ENCODE peak calls at places on chromosome 11, in four cellular contexts. B, Q, G and E are unnamed samples.

GRCh38 chr11:69167916-69168691 is 12.4 kb downstream of the SMIM38 start:
- DNase-seq in G (peak), B (no peak), Q (peak), E (no peak)

GRCh38 chr11:93773045-93773477 is 11.0 kb upstream of the MED17 start:
- DNase-seq in B (peak), Q (no peak), G (no peak), E (peak)

GRCh38 chr11:130592056-130592455 is 143.6 kb downstream of the ADAMTS15 start:
- DNase-seq in Q (peak), G (no peak), B (no peak), E (no peak)

GRCh38 chr11:119651802-119652584 is 77.0 kb downstream of the NECTIN1 start:
- DNase-seq in B (peak), G (peak), Q (no peak), E (peak)

GRCh38 chr11:33207408-33207985 is 46.2 kb upstream of the CSTF3 start:
- DNase-seq in G (no peak), Q (no peak), B (no peak), E (no peak)

GRCh38 chr11:77669848-77670511 is 32.4 kb upstream of the CLNS1A start:
- DNase-seq in B (no peak), Q (peak), G (no peak), E (no peak)

GRCh38 chr11:90846628-90847027 is 623.8 kb upstream of the CHORDC1 start:
- DNase-seq in Q (no peak), B (no peak), G (no peak), E (no peak)

GRCh38 chr11:109249597-109249996 is 172.4 kb upstream of the C11orf87 start:
- DNase-seq in Q (no peak), G (no peak), B (no peak), E (no peak)

GRCh38 chr11:128771102-128771501 is 77.2 kb downstream of the FLI1 start:
- DNase-seq in G (no peak), B (no peak), Q (no peak), E (no peak)

GRCh38 chr11:65425105-65425970 is 2.7 kb downstream of the NEAT1 start:
- DNase-seq in B (peak), Q (peak), G (peak), E (peak)

GRCh38 chr11:106608677-106609076 is 409.6 kb downstream of the GUCY1A2 start:
- DNase-seq in B (no peak), G (no peak), Q (peak), E (no peak)

GRCh38 chr11:19832166-19832750 is 119.6 kb downstream of the NAV2 start:
- DNase-seq in B (no peak), Q (no peak), G (no peak), E (no peak)

GRCh38 chr11:77047007-77047927 is 13.1 kb downstream of the B3GNT6 start:
- DNase-seq in Q (peak), B (peak), G (peak), E (peak)

GRCh38 chr11:6438979-6439571 is 1.7 kb downstream of the HPX start:
- DNase-seq in Q (peak), G (peak), B (peak), E (peak)

GRCh38 chr11:7046474-7046873 is 26.2 kb downstream of the NLRP14 start:
- DNase-seq in Q (no peak), G (no peak), B (no peak), E (no peak)

GRCh38 chr11:32231909-32232493 is 141.1 kb downstream of the RCN1 start:
- DNase-seq in Q (no peak), B (peak), G (no peak), E (peak)

GRCh38 chr11:10322830-10323792 is 18.2 kb downstream of the ADM start:
- DNase-seq in B (no peak), G (peak), Q (peak), E (no peak)